ENCODE peak calls at places on chromosomes 13 and 19, in five cellular contexts. B is suprapubic skin, V is tibial nerve, U is upper lobe of left lung, Q is prostate gland. L is an unnamed sample.

GRCh38 chr19:49878744-49879070 is 1.2 kb downstream of the TBC1D17 start:
- DNase-seq in U (no peak), B (no peak), Q (no peak), V (no peak), L (no peak)

GRCh38 chr13:107005577-107005976 is 437.6 kb upstream of the ARGLU1 start:
- DNase-seq in U (no peak), B (no peak), Q (no peak), V (no peak), L (no peak)

GRCh38 chr19:40312533-40312932 is 27.4 kb upstream of the AKT2 start:
- DNase-seq in V (no peak), B (no peak), Q (no peak), U (no peak), L (no peak)

GRCh38 chr13:69603144-69603853 is 504.3 kb upstream of the ATXN8OS start:
- DNase-seq in Q (no peak), V (no peak), U (no peak), B (no peak), L (no peak)

GRCh38 chr19:40612831-40613668 is 11.9 kb downstream of the LTBP4 start:
- DNase-seq in V (peak), U (peak), Q (peak), B (peak), L (peak)

GRCh38 chr19:17590780-17591688 is 35.6 kb downstream of the COLGALT1 start:
- DNase-seq in Q (no peak), V (no peak), B (no peak), U (no peak), L (no peak)

GRCh38 chr13:97853550-97853949 is 99.9 kb upstream of the IPO5 start:
- DNase-seq in V (no peak), Q (no peak), B (no peak), U (no peak), L (no peak)

GRCh38 chr13:47897411-47898050 is 103.5 kb downstream of the SUCLA2 start:
- DNase-seq in U (no peak), Q (no peak), B (no peak), V (no peak), L (no peak)

GRCh38 chr13:61316647-61317046 is 99.0 kb downstream of the PCDH20 start:
- DNase-seq in Q (no peak), V (no peak), B (no peak), U (no peak), L (no peak)

GRCh38 chr13:84641491-84641890 is 759.2 kb upstream of the SLITRK1 start:
- DNase-seq in B (no peak), V (no peak), Q (no peak), U (no peak), L (no peak)

GRCh38 chr13:110010433-110011135 is 224.2 kb upstream of the IRS2 start:
- DNase-seq in B (no peak), V (no peak), Q (no peak), U (no peak), L (no peak)

GRCh38 chr19:8243146-8243545 is 34.0 kb downstream of the CERS4 start:
- DNase-seq in U (no peak), B (no peak), V (no peak), Q (no peak), L (no peak)

GRCh38 chr19:42480335-42481095 is 37.8 kb upstream of the CXCL17 start:
- DNase-seq in Q (no peak), U (peak), B (no peak), V (no peak), L (no peak)

GRCh38 chr13:90270231-90270630 is 1077.3 kb upstream of the MIR17HG start:
- DNase-seq in B (no peak), V (no peak), U (no peak), Q (no peak), L (no peak)

GRCh38 chr13:50081106-50081898 is 66.1 kb downstream of the KCNRG start:
- DNase-seq in V (peak), U (peak), Q (peak), B (no peak), L (peak)

GRCh38 chr13:92510416-92510815 is 716.2 kb upstream of the GPC6 start:
- DNase-seq in Q (no peak), U (no peak), V (no peak), B (no peak), L (no peak)

GRCh38 chr13:73945871-73946270 is 188.3 kb downstream of the KLF12 start:
- DNase-seq in V (no peak), B (no peak), U (no peak), Q (peak), L (no peak)

GRCh38 chr19:4083677-4084546 is 17.2 kb upstream of the ZBTB7A start:
- DNase-seq in B (no peak), V (no peak), Q (peak), U (peak), L (no peak)

GRCh38 chr13:98632971-98633370 is 56.1 kb upstream of the STK24 start:
- DNase-seq in V (no peak), B (no peak), U (no peak), Q (no peak), L (no peak)

GRCh38 chr19:15101479-15102082 is 5.6 kb upstream of the SYDE1 start:
- DNase-seq in B (no peak), U (peak), V (peak), Q (no peak), L (no peak)

GRCh38 chr13:107476068-107476467 is 739.3 kb downstream of the LIG4 start:
- DNase-seq in U (no peak), B (no peak), Q (no peak), V (no peak), L (no peak)

GRCh38 chr19:5090780-5091575 is 122.1 kb downstream of the KDM4B start:
- DNase-seq in V (peak), Q (no peak), U (no peak), B (no peak), L (peak)

GRCh38 chr19:17292301-17293074 is 10.7 kb downstream of the ABHD8 start:
- DNase-seq in Q (peak), U (peak), B (no peak), V (peak), L (peak)

GRCh38 chr19:48715681-48716171 is 3.8 kb downstream of the MAMSTR start:
- DNase-seq in V (no peak), U (no peak), Q (no peak), B (no peak), L (no peak)

GRCh38 chr19:48713041-48713863 is 6.3 kb downstream of the MAMSTR start:
- DNase-seq in V (no peak), B (no peak), U (no peak), Q (no peak), L (no peak)

GRCh38 chr19:48714759-48715261 is 4.7 kb downstream of the MAMSTR start:
- DNase-seq in Q (no peak), U (no peak), V (no peak), B (no peak), L (no peak)

GRCh38 chr19:48715276-48715675 is 4.2 kb downstream of the MAMSTR start:
- DNase-seq in U (no peak), B (no peak), Q (no peak), V (no peak), L (no peak)

DNA sequence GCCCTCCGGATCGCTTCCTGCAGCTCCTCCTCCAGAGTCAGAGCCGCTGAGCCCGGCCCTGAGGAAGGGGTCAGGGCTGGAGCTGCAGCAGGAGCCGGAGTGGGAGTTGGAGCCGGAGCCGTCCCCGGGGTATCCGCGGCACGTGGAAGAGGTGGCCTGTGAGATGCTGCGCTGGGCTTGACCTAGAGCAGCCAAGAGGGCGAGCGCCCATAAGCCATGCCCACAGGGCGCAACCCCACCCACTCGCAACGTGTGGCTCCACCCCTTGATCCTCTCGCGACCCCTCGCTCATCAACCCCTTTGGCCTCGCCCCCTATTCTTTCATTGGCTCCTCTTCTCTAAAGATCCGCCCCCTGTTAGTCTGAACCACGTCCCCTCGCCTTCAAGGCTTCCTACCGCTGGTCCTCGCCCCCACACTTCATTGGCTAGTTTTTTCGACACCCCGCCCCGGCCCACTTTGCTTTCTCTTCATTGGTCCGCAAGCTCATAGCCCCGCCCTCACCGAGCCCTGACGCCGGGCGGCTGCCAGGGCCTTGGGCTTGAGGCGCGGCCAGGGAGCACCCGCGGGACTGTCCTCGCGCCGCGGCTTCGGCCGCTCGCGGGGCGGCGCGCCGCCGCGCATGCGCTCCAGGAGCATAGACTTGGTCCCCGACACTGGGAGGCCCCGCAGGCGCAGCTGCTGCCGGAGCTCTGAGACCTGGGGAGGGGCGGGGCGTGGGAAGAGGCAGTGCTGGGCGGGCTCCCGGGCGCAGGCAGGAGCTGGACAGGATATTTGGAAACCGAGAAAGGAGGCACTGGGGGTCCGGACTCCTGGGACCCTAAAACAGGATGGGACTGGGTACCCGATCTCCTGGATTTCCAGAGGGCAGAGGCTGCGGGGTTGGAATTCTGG is 5.4 kb downstream of the MAMSTR start:
- DNase-seq in U (peak), Q (peak), B (peak), V (peak), L (peak)
- TF ChIP-seq POLR2A in U (no peak), Q (peak), B (no peak), V (peak), L (peak)

GRCh38 chr13:30796132-30796832 is 60.9 kb downstream of the ALOX5AP start:
- DNase-seq in Q (peak), U (no peak), V (no peak), B (no peak), L (peak)
- H3K4me3 ChIP-seq in Q (no peak), U (peak), V (no peak), B (peak), L (no peak)

GRCh38 chr13:51823861-51824260 is 19.9 kb upstream of the DHRS12 start:
- DNase-seq in B (no peak), V (no peak), Q (no peak), U (no peak), L (no peak)
- TF ChIP-seq POLR2A in B (no peak), V (no peak), Q (no peak), U (no peak), L (no peak)

GRCh38 chr19:1245884-1246816 is 2.2 kb upstream of the MIDN start:
- DNase-seq in V (no peak), U (peak), Q (peak), B (no peak), L (peak)

GRCh38 chr19:1241417-1242095 is at the start of gene ATP5F1D:
- DNase-seq in Q (peak), V (peak), B (peak), U (peak), L (peak)

GRCh38 chr19:1244693-1245451 is 3.3 kb downstream of the ATP5F1D start:
- DNase-seq in V (no peak), U (peak), B (no peak), Q (peak), L (peak)

GRCh38 chr19:1245468-1245867 is 2.9 kb upstream of the MIDN start:
- DNase-seq in Q (no peak), V (no peak), U (no peak), B (no peak), L (no peak)

DNA sequence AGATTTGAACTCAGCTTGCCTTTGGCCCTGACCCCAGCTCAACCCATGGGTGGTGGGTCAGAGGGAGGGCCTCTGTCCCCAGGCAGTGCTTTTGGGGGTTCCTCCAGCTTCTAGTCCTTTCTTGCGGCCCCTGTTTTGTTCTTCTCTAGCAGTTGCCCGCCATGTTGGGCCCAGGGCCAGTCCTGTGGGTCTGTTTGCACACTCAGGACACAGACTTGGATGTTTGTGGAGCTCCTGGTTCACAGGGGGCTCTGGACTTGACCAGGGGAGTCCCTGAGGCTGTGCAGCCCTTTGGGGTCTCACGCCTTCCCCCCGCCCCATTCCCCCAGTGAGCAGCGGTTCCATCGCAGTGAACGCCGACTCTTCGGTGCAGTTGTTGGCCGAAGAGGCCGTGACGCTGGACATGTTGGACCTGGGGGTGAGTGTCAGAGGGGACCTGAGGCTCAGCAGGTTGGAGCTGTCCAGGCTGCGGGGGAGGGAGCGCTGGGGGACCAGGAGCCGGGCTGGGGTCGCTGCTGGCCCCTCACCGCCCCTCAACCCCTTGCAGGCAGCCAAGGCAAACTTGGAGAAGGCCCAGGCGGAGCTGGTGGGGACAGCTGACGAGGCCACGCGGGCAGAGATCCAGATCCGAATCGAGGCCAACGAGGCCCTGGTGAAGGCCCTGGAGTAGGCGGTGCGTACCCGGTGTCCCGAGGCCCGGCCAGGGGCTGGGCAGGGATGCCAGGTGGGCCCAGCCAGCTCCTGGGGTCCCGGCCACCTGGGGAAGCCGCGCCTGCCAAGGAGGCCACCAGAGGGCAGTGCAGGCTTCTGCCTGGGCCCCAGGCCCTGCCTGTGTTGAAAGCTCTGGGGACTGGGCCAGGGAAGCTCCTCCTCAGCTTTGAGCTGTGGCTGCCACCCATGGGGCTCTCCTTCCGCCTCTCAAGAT is 2.5 kb downstream of the ATP5F1D start:
- DNase-seq in B (peak), V (peak), Q (peak), U (peak), L (peak)
- H3K4me3 ChIP-seq in B (peak), V (peak), Q (peak), U (peak), L (no peak)

GRCh38 chr19:12229990-12230389 is 64.7 kb downstream of the ZNF44 start:
- DNase-seq in V (no peak), B (no peak), Q (no peak), U (no peak), L (no peak)
- TF ChIP-seq POLR2A in V (no peak), B (no peak), Q (no peak), U (no peak), L (no peak)

DNA sequence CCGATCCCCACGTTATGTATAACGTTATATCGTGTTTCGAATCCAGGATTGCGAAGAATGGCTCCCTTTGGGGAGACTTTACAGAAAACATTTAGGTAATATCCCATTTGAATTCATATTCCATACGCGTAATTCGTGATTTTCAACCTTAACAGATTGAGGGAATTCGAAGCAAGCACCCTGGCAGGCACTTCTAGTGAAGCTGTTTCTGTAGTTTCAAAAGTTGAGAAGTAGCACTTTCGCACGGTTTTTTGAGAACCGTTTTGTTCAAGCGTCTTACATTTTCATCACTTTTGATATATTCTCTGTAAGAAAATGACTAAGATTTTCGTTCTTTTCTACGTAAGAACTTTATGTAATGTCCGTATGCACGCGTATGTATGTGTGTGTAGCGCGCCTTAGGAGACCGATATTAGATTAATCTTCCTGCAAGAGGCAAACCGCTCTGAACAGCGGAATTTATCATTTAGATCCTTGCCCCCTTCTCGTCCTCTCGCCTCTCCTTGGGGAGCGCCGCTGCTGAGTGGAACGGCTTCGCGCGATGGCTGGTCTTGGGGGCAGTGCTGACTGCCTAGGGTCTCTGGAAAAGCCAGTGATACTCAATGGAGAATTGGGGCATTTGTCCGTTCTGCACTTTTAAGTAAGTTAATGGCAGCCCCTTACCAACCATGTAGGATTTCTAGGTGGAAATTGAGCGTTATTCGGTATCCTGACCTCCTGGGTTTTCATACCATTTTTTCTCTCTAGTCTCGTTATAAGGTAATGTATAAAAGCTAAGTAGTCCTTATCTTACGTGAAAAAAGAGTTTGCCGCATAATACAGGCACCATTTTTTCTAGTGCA is 4.8 kb downstream of the MAB21L1 start:
- DNase-seq in B (no peak), U (no peak), Q (no peak), V (no peak), L (no peak)
- H3K4me3 ChIP-seq in B (peak), U (no peak), Q (peak), V (peak), L (no peak)

GRCh38 chr13:114062341-114062740 is 70.1 kb downstream of the RASA3 start:
- DNase-seq in U (no peak), V (no peak), Q (no peak), B (no peak), L (no peak)

GRCh38 chr13:114062754-114063153 is 69.7 kb downstream of the RASA3 start:
- DNase-seq in U (no peak), Q (no peak), V (no peak), B (no peak), L (no peak)

GRCh38 chr13:114065141-114065925 is 67.1 kb downstream of the RASA3 start:
- DNase-seq in B (peak), V (peak), Q (peak), U (peak), L (peak)

GRCh38 chr13:114064516-114065140 is 67.8 kb downstream of the RASA3 start:
- DNase-seq in B (peak), U (no peak), Q (peak), V (no peak), L (no peak)

DNA sequence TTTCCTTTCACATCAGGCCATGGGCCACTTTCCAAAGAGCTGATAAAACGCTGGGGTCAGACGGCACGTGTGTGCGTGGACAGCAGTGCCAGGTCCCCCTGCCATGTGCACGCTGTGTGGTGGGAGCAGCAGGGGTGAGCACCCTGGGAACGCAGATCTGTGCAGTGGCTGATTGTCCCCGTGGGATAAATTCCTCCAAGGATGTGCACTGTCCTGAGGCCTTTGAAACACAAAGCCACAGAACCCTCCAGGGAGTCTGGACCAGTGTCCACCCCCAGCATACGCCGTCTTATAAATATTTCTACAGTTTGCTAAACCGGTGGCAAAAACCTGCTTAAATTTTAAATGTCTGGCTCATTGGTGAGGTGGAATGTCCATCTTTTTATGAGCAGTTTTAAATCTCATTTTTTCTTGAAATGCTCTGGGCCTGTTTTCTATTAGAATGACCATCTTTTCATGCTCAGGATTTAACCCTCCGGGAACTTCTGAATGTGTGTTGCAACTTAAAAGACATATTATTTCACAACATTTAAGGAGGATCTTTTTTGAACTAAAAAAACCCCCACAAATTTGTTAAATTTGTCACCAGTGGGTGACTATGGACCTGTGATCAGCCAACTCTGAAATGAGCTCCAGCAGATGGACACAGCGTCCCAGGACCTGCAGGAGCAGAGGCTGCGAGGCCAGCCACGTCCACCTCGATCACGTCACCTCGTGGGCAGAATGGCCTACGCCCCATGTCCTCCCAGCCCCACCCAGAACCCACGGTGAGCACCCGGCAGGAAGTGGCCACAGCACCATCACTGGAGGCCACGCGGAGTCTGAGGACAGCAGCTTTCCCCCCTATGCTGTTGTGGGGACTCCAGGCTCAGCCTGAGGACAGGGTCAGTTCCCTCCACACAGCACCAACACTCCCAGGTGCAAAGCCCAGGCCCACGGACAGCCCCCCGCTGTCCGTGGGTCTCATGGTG is 68.6 kb downstream of the RASA3 start:
- DNase-seq in U (peak), V (no peak), B (peak), Q (no peak), L (peak)
- TF ChIP-seq POLR2A in U (no peak), V (no peak), B (no peak), Q (no peak), L (no peak)

L was measured in thyroid gland.